ENCODE peak calls at places on chromosomes 6 and 20, in seven cellular contexts. Z is fibroblast of pulmonary artery, L is gastrocnemius medialis, C is left ventricle myocardium inferior, G is pancreas, F is MM.1S, T is vagina. M is an unnamed sample.

GRCh38 chr20:63822276-63822696 is 8.8 kb downstream of the ZBTB46 start:
- DNase-seq in Z (no peak), L (no peak), C (no peak), G (no peak), F (no peak), T (peak), M (no peak)

GRCh38 chr20:49990310-49990720 is 7.5 kb downstream of the SNAI1 start:
- DNase-seq in Z (peak), L (no peak), C (no peak), G (no peak), F (no peak), T (no peak), M (no peak)

GRCh38 chr6:17484201-17484606 is 90.8 kb downstream of the CAP2 start:
- DNase-seq in Z (no peak), L (peak), C (no peak), G (no peak), F (no peak), T (peak), M (no peak)

GRCh38 chr6:117267766-117268534 is 2.6 kb downstream of the VGLL2 start:
- DNase-seq in Z (no peak), L (peak), C (no peak), G (no peak), F (no peak), T (no peak), M (no peak)

GRCh38 chr6:4772750-4773149 is 3.5 kb upstream of the CDYL start:
- DNase-seq in Z (no peak), L (no peak), C (no peak), G (no peak), F (no peak), T (no peak), M (no peak)

GRCh38 chr6:143110996-143111395 is 50.3 kb downstream of the AIG1 start:
- DNase-seq in Z (no peak), L (no peak), C (no peak), G (no peak), F (no peak), T (no peak), M (peak)

GRCh38 chr6:84095156-84095555 is 61.6 kb downstream of the MRAP2 start:
- DNase-seq in Z (no peak), L (no peak), C (no peak), G (no peak), F (no peak), T (no peak), M (no peak)

GRCh38 chr6:167824591-167825041 is 2.1 kb upstream of the AFDN start:
- DNase-seq in Z (no peak), L (no peak), C (no peak), G (no peak), F (no peak), T (no peak), M (no peak)

GRCh38 chr6:18166314-18167007 is 11.2 kb downstream of the KDM1B start:
- DNase-seq in Z (peak), L (no peak), C (no peak), G (no peak), F (no peak), T (no peak), M (peak)

GRCh38 chr6:134997133-134997841 is 47.4 kb upstream of the ALDH8A1 start:
- DNase-seq in Z (no peak), L (no peak), C (no peak), G (no peak), F (no peak), T (no peak), M (no peak)

GRCh38 chr6:28775052-28775376 is 148.8 kb downstream of the TRIM27 start:
- DNase-seq in Z (no peak), L (no peak), C (no peak), G (no peak), F (no peak), T (no peak), M (no peak)

DNA sequence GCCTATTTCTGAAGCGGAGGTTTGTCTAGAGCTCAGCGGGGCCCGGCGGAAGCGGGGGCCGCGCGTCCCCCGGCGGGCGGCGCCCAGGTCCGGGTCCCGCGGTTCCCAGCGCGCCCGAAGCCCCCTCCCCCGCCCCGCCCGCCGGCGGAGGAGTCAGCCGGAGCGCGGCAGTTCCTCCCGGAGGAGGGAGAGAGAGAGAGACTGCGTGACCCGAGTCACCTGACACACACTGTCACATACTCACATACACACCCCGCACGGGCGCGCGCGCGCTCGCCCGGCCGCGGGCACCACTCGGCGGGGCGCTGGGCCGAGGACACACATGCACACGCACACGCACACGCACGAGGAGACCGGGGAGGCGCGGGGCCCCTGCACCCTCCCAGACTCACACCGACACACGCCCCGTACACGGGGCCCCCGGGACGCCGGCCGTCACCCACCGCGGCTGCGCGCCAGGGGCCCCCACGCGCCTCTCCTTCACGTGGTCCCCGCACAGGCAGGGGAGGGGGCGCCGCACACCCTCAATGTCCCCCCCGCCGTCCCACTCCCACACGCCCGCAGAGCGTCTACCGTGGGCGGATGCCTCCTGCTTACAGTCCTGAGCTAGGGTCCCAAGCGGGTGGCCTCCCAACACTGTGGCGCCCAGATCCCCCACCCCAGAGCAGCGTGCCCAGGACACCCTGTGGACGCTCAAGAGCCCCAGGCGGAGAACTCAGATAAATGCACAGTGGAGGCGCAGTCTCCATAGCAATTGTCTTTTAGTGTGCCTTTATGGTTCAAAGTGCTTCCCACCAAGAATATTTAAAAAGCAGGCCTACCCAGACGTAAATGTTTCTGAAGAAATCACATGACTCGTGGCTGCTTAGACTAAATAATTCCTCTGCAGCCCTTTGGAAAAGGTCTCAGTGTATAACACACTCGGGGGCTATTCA is at the start of gene RRAGD:
- DNase-seq in Z (no peak), L (peak), C (peak), G (peak), F (peak), T (no peak), M (peak)
- H3K4me3 ChIP-seq in Z (peak), L (peak), C (peak), G (peak), F (peak), T (peak), M (peak)

GRCh38 chr6:30907758-30908591 is at the start of gene GTF2H4:
- DNase-seq in Z (peak), L (peak), C (peak), G (peak), F (peak), T (peak), M (peak)
- TF ChIP-seq CTCF in Z (no peak), L (no peak), C (no peak), G (no peak), F (no peak), T (no peak), M (no peak)

DNA sequence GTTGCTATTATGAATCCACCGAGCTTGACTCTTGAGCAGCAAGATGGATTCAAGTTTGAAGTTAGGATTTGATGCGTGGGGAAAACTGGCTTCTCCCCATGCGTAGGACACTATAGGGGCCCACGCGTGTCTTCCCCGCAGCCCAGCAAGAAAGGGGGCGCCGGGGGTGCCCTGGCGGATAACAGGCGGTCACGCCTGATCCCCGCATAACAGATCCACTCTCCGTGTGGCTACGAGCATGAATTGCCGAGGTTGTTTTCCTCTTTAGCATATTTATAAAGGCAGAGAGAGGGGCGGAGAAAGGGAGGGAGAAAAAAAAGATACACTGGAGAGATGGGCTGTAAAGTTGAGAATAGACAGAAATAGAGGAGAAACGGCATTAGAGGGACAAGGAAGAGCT is 32.1 kb downstream of the TFAP2A start:
- DNase-seq in Z (no peak), L (no peak), C (no peak), G (no peak), F (no peak), T (no peak), M (no peak)
- H3K4me3 ChIP-seq in Z (no peak), L (no peak), C (no peak), G (no peak), F (no peak), T (no peak), M (no peak)

DNA sequence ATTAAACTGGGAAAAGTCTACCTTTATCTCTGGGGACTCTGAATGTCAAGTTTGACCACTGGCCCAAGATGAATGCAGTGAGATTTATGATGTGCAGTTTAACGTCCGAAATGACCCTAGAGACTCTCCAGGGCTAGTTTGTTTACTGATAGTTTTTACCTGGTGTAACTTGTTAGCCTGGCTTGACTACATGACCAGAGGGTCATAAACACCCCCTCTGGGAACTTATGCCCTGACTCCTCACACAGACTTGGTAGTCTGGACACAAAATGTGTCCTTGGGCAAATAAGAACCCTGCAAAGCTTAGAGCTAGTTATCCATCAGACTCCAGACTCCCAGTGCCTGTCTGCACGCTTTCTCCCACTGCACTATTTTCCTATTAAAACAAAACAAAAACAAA is 606.5 kb downstream of the HACE1 start:
- DNase-seq in Z (no peak), L (no peak), C (no peak), G (no peak), F (no peak), T (no peak), M (no peak)
- TF ChIP-seq CTCF in Z (no peak), L (no peak), C (no peak), G (no peak), F (no peak), T (no peak), M (no peak)

GRCh38 chr6:45803071-45803470 is 212.6 kb downstream of the CLIC5 start:
- DNase-seq in Z (no peak), L (no peak), C (no peak), G (no peak), F (no peak), T (no peak), M (no peak)

GRCh38 chr6:45806172-45806571 is 209.5 kb downstream of the CLIC5 start:
- DNase-seq in Z (no peak), L (no peak), C (no peak), G (no peak), F (no peak), T (no peak), M (no peak)

GRCh38 chr6:45808917-45809316 is 206.7 kb downstream of the CLIC5 start:
- DNase-seq in Z (no peak), L (no peak), C (no peak), G (no peak), F (peak), T (no peak), M (no peak)

GRCh38 chr6:45808041-45808440 is 207.6 kb downstream of the CLIC5 start:
- DNase-seq in Z (no peak), L (no peak), C (no peak), G (no peak), F (no peak), T (no peak), M (no peak)

GRCh38 chr6:45807610-45808009 is 208.1 kb downstream of the CLIC5 start:
- DNase-seq in Z (no peak), L (no peak), C (no peak), G (no peak), F (no peak), T (no peak), M (no peak)
- H3K4me3 ChIP-seq in Z (no peak), L (no peak), C (no peak), G (no peak), F (no peak), T (no peak), M (no peak)

GRCh38 chr20:42204261-42204660 is 586.1 kb upstream of the CHD6 start:
- DNase-seq in Z (no peak), L (no peak), C (no peak), G (peak), F (no peak), T (no peak), M (no peak)
- TF ChIP-seq CTCF in Z (no peak), L (no peak), C (peak), G (no peak), F (peak), T (peak), M (no peak)

GRCh38 chr6:119858901-119859300 is 509.3 kb upstream of the MAN1A1 start:
- DNase-seq in Z (no peak), L (no peak), C (no peak), G (no peak), F (no peak), T (no peak), M (peak)

GRCh38 chr6:119856136-119856535 is 506.6 kb upstream of the MAN1A1 start:
- DNase-seq in Z (no peak), L (no peak), C (no peak), G (no peak), F (peak), T (no peak), M (no peak)
- H3K4me3 ChIP-seq in Z (peak), L (no peak), C (no peak), G (no peak), F (peak), T (no peak), M (no peak)

GRCh38 chr6:161744211-161745067 is 470.6 kb upstream of the AGPAT4 start:
- DNase-seq in Z (no peak), L (no peak), C (no peak), G (no peak), F (no peak), T (no peak), M (no peak)
- TF ChIP-seq CTCF in Z (no peak), L (no peak), C (no peak), G (no peak), F (no peak), T (no peak), M (no peak)